ENCODE peak calls at places on chromosome 4, in four cellular contexts. S is AG04450, L is cardiac muscle cell, H is body of pancreas. T is an unnamed sample.

GRCh38 chr4:165872443-165873297 is at the start of gene TLL1:
- DNase-seq in S (no peak), L (peak; percentile 55), H (peak; percentile 19), T (peak; percentile 8)

GRCh38 chr4:99447079-99447478 is 11.9 kb upstream of the ADH7 start:
- DNase-seq in S (peak; percentile 7), L (peak; percentile 75), H (no peak), T (peak; percentile 53)

GRCh38 chr4:91302120-91302519 is 1001.6 kb upstream of the GRID2 start:
- DNase-seq in S (no peak), L (no peak), H (no peak), T (no peak)

GRCh38 chr4:123200417-123200945 is 196.1 kb upstream of the SPRY1 start:
- DNase-seq in S (no peak), L (no peak), H (no peak), T (no peak)

GRCh38 chr4:83910693-83911092 is 374.8 kb downstream of the GPAT3 start:
- DNase-seq in S (no peak), L (no peak), H (no peak), T (no peak)

GRCh38 chr4:82523179-82523578 is 38.6 kb downstream of the TMEM150C start:
- DNase-seq in S (no peak), L (no peak), H (no peak), T (no peak)

GRCh38 chr4:2813446-2814405 is 20.8 kb downstream of the SH3BP2 start:
- DNase-seq in S (no peak), L (no peak), H (no peak), T (no peak)

GRCh38 chr4:106809083-106809482 is 227.0 kb downstream of the DKK2 start:
- DNase-seq in S (no peak), L (peak; percentile 67), H (no peak), T (no peak)

GRCh38 chr4:126264839-126265238 is 950.1 kb downstream of the FAT4 start:
- DNase-seq in S (no peak), L (peak; percentile 50), H (no peak), T (no peak)

GRCh38 chr4:128428397-128428796 is 140.8 kb upstream of the PGRMC2 start:
- DNase-seq in S (no peak), L (no peak), H (no peak), T (no peak)

GRCh38 chr4:38290360-38290759 is 330.2 kb downstream of the PTTG2 start:
- DNase-seq in S (peak; percentile 11), L (peak; percentile 68), H (no peak), T (no peak)

GRCh38 chr4:137694138-137694537 is 161.8 kb upstream of the PCDH18 start:
- DNase-seq in S (no peak), L (peak; percentile 53), H (no peak), T (peak; percentile 65)

GRCh38 chr4:85779165-85779564 is 304.2 kb downstream of the ARHGAP24 start:
- DNase-seq in S (no peak), L (peak; percentile 59), H (no peak), T (no peak)

GRCh38 chr4:111048316-111048715 is 425.4 kb upstream of the PITX2 start:
- DNase-seq in S (no peak), L (no peak), H (no peak), T (no peak)
- TF ChIP-seq CTCF in S (no peak), L (no peak), H (no peak), T (no peak)

GRCh38 chr4:112236040-112236439 is 4.5 kb downstream of the AP1AR start:
- DNase-seq in S (no peak), L (no peak), H (no peak), T (no peak)

GRCh38 chr4:112230879-112231778 is 458 bp upstream of the AP1AR start:
- DNase-seq in S (peak; percentile 88), L (peak; percentile 99), H (peak; percentile 99), T (peak; percentile 97)

GRCh38 chr4:112234952-112235609 is 3.5 kb downstream of the AP1AR start:
- DNase-seq in S (peak; percentile 74), L (peak; percentile 89), H (peak; percentile 72), T (peak; percentile 68)

DNA sequence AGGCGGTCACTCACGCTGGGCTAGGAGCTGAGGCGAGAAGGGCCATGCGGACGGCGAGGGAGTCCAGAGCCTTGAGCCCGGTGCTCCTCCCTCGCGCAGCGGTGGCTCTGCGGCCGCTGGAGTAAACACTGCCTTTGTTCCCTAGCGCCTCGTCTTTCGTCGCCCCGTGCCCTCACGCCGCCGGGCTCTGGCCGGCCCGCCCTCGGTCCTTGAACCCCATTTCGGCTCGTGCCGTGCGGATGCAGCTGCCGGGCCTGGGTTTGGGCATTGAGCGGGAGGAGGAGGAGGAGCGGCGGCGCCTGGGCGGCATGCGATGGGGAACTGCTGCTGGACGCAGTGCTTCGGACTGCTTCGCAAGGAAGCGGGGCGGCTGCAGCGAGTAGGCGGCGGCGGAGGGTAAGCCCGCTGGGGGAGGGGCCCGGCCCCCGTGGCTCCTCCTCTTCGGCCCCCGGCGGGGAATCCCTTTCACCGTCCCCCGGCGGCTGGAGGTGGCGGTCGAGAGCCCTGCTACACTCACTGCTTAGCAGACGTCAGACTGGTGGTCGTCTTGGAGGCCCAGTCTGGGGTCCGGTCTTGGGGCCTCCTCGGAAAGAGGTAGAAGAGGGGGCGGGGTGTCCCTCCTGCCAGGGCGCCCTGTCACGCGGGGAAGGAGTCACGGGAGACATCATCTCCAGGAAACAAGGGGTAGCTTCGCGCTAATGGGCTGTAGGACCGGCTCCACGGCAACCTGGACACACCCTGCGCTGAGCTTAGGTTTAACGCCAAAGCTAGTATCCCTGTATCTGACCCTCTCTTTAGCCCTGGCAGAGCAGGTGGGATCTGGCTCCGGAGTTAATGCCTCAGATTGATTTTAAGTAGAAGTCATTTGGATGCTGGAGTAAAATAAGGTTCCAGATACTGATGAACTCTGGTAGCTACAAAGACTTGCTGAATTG is at the start of gene AP1AR:
- DNase-seq in S (no peak), L (peak; percentile 81), H (peak; percentile 76), T (peak; percentile 81)
- TF ChIP-seq CTCF in S (peak; percentile 50), L (peak; percentile 48), H (peak; percentile 45), T (peak; percentile 34)

GRCh38 chr4:158664806-158665205 is 6.9 kb downstream of the C4orf46 start:
- DNase-seq in S (no peak), L (no peak), H (no peak), T (no peak)

GRCh38 chr4:158669310-158669709 is 2.4 kb downstream of the C4orf46 start:
- DNase-seq in S (no peak), L (no peak), H (no peak), T (no peak)

GRCh38 chr4:158670975-158671664 is 567 bp downstream of the C4orf46 start:
- DNase-seq in S (peak; percentile 55), L (peak; percentile 92), H (peak; percentile 73), T (peak; percentile 94)

GRCh38 chr4:158666892-158667291 is 4.8 kb downstream of the C4orf46 start:
- DNase-seq in S (no peak), L (no peak), H (no peak), T (no peak)

DNA sequence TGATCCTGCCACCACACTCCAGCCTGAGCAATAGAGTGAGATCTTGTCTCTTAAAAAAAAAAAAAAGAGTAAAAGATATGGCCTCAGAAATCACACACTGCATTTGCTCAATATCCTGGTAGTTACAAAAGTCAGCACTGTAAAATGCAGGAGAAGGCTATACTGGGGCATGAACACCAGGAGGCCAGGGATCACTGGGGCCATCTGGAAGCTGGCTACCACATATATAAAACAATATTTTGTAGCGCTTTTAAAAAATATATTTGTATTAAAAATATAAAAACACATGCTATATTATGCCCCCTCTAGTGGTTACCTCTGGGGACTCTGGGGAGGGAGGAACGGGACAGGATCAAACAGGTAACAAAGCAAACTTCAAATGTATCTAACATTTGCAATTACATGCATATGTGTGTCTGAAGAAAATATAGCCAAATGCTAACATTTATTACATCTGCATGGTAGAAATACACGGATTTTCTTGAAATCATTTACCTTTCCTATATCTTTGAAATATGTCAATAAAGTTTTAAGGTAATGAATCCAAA is 4.0 kb downstream of the C4orf46 start:
- DNase-seq in S (no peak), L (peak; percentile 62), H (no peak), T (no peak)
- TF ChIP-seq CTCF in S (peak; percentile 50), L (peak; percentile 75), H (peak; percentile 40), T (peak; percentile 36)

GRCh38 chr4:37068580-37068979 is 176.0 kb upstream of the NWD2 start:
- DNase-seq in S (no peak), L (no peak), H (no peak), T (no peak)
- TF ChIP-seq CTCF in S (no peak), L (no peak), H (no peak), T (no peak)

GRCh38 chr4:48100248-48100647 is 33.8 kb downstream of the TXK start:
- DNase-seq in S (no peak), L (no peak), H (no peak), T (no peak)
- TF ChIP-seq CTCF in S (no peak), L (no peak), H (no peak), T (no peak)

GRCh38 chr4:124329134-124329533 is 383.4 kb downstream of the ANKRD50 start:
- DNase-seq in S (no peak), L (no peak), H (no peak), T (no peak)

GRCh38 chr4:124330045-124330444 is 382.5 kb downstream of the ANKRD50 start:
- DNase-seq in S (no peak), L (no peak), H (no peak), T (no peak)

GRCh38 chr4:124333466-124333865 is 379.1 kb downstream of the ANKRD50 start:
- DNase-seq in S (no peak), L (no peak), H (no peak), T (no peak)

GRCh38 chr4:124337874-124338273 is 374.7 kb downstream of the ANKRD50 start:
- DNase-seq in S (no peak), L (peak; percentile 38), H (peak; percentile 42), T (peak; percentile 14)

DNA sequence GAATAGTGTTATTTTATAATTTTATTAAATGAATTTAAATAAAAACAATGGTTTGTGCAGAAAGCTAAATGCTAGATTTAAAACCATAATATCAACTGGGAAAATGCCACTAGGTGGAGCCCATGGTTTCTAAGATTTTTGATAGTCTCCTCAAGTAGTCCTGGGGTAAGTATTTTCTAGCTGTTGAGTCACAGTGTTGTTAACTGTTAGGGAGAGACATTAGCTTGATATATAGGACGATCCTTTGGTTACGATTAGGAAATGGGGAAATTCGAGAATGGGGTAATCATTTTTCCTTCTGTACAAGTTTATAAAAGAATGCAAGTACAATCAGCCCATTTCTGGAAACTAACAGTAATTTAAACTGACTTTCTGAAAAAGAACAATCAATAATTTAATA is 378.4 kb downstream of the ANKRD50 start:
- DNase-seq in S (peak; percentile 66), L (peak; percentile 91), H (peak; percentile 40), T (peak; percentile 27)
- TF ChIP-seq CTCF in S (peak; percentile 66), L (peak; percentile 52), H (peak; percentile 66), T (peak; percentile 30)

DNA sequence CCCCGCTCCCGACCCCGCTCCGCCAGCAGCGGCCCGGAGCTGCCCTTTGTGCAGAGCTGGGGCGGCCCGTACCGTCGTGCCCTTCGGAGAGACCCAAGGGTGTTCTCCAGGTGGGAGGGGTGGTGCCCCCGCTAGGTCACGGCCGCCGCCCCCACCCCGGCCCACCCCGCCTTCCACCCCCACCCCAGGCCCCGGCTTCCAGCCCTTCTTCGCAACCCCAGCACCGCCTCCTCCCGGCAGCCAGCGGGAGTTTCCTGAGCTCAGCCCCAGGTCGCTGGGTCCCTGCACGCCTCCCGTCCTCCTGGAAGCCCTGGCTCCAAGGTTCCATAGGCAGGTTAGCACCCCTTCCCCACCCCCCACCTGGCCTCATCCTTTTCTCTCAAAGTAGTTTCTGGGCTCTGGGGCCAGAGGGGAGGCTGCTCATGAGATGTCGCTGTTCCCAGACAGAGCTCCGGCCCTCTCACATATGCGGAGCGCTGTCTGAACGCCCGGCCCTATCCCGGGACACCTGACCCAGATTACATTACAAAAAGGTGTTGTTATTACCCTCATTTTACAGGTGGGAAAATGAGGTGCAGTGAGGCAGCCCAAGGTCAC is 25.2 kb upstream of the FGFR3 start:
- DNase-seq in S (no peak), L (peak; percentile 42), H (peak; percentile 64), T (peak; percentile 22)
- TF ChIP-seq CTCF in S (peak; percentile 46), L (peak; percentile 47), H (peak; percentile 27), T (no peak)

GRCh38 chr4:55409468-55410171 is 13.9 kb downstream of the TMEM165 start:
- DNase-seq in S (no peak), L (peak; percentile 66), H (no peak), T (no peak)
- TF ChIP-seq CTCF in S (no peak), L (peak; percentile 42), H (peak; percentile 26), T (no peak)

T was measured in thyroid gland.